ENCODE peak calls at places on chromosomes 2 and 18, in five cellular contexts. One of them, this sample, is unnamed.

GRCh38 chr18:76371301-76371700 is 123.7 kb downstream of the ZNF516 start:
- DNase-seq in stimulated activated CD4-positive, alpha-beta T cell treated with anti-CD3 and anti-CD28 coated beads, Interleukin-15, amount 100 ng/mL, for 24 hours: no peak
- DNase-seq in cardiac muscle cell: no peak
- DNase-seq in kidney glomerular epithelial cell: no peak
- DNase-seq in epithelial cell of proximal tubule: no peak
- DNase-seq in this sample: no peak

GRCh38 chr2:164903944-164904343 is 51.4 kb downstream of the SLC38A11 start:
- DNase-seq in epithelial cell of proximal tubule: no peak
- DNase-seq in cardiac muscle cell: peak
- DNase-seq in kidney glomerular epithelial cell: no peak
- DNase-seq in stimulated activated CD4-positive, alpha-beta T cell treated with anti-CD3 and anti-CD28 coated beads, Interleukin-15, amount 100 ng/mL, for 24 hours: no peak
- DNase-seq in this sample: peak

GRCh38 chr2:1561793-1562521 is 148.7 kb downstream of the TPO start:
- DNase-seq in epithelial cell of proximal tubule: no peak
- DNase-seq in stimulated activated CD4-positive, alpha-beta T cell treated with anti-CD3 and anti-CD28 coated beads, Interleukin-15, amount 100 ng/mL, for 24 hours: no peak
- DNase-seq in kidney glomerular epithelial cell: no peak
- DNase-seq in cardiac muscle cell: no peak
- DNase-seq in this sample: no peak

GRCh38 chr2:165055081-165055879 is 100.0 kb upstream of the SLC38A11 start:
- DNase-seq in stimulated activated CD4-positive, alpha-beta T cell treated with anti-CD3 and anti-CD28 coated beads, Interleukin-15, amount 100 ng/mL, for 24 hours: no peak
- DNase-seq in epithelial cell of proximal tubule: no peak
- DNase-seq in kidney glomerular epithelial cell: peak
- DNase-seq in cardiac muscle cell: peak
- DNase-seq in this sample: no peak

GRCh38 chr2:19955544-19956422 is 34.1 kb downstream of the WDR35 start:
- DNase-seq in epithelial cell of proximal tubule: peak
- DNase-seq in cardiac muscle cell: peak
- DNase-seq in kidney glomerular epithelial cell: peak
- DNase-seq in stimulated activated CD4-positive, alpha-beta T cell treated with anti-CD3 and anti-CD28 coated beads, Interleukin-15, amount 100 ng/mL, for 24 hours: peak
- DNase-seq in this sample: peak

GRCh38 chr2:33073018-33073417 is 126.3 kb downstream of the LTBP1 start:
- DNase-seq in cardiac muscle cell: no peak
- DNase-seq in kidney glomerular epithelial cell: peak
- DNase-seq in stimulated activated CD4-positive, alpha-beta T cell treated with anti-CD3 and anti-CD28 coated beads, Interleukin-15, amount 100 ng/mL, for 24 hours: no peak
- DNase-seq in epithelial cell of proximal tubule: no peak
- DNase-seq in this sample: no peak

GRCh38 chr2:137411556-137411955 is 552.7 kb upstream of the HNMT start:
- DNase-seq in cardiac muscle cell: no peak
- DNase-seq in stimulated activated CD4-positive, alpha-beta T cell treated with anti-CD3 and anti-CD28 coated beads, Interleukin-15, amount 100 ng/mL, for 24 hours: no peak
- DNase-seq in epithelial cell of proximal tubule: no peak
- DNase-seq in kidney glomerular epithelial cell: no peak
- DNase-seq in this sample: no peak

GRCh38 chr2:17124575-17125318 is 393.5 kb downstream of the RAD51AP2 start:
- DNase-seq in epithelial cell of proximal tubule: no peak
- DNase-seq in cardiac muscle cell: no peak
- DNase-seq in kidney glomerular epithelial cell: no peak
- DNase-seq in stimulated activated CD4-positive, alpha-beta T cell treated with anti-CD3 and anti-CD28 coated beads, Interleukin-15, amount 100 ng/mL, for 24 hours: no peak
- DNase-seq in this sample: no peak

GRCh38 chr2:190181066-190181681 is 118.6 kb upstream of the MSTN start:
- DNase-seq in cardiac muscle cell: no peak
- DNase-seq in epithelial cell of proximal tubule: no peak
- DNase-seq in kidney glomerular epithelial cell: no peak
- DNase-seq in stimulated activated CD4-positive, alpha-beta T cell treated with anti-CD3 and anti-CD28 coated beads, Interleukin-15, amount 100 ng/mL, for 24 hours: no peak
- DNase-seq in this sample: no peak

GRCh38 chr2:235262750-235263149 is 231.1 kb upstream of the AGAP1 start:
- DNase-seq in epithelial cell of proximal tubule: no peak
- DNase-seq in kidney glomerular epithelial cell: no peak
- DNase-seq in cardiac muscle cell: peak
- DNase-seq in stimulated activated CD4-positive, alpha-beta T cell treated with anti-CD3 and anti-CD28 coated beads, Interleukin-15, amount 100 ng/mL, for 24 hours: no peak
- DNase-seq in this sample: no peak

GRCh38 chr2:171046056-171046560 is 114.6 kb downstream of the TLK1 start:
- DNase-seq in stimulated activated CD4-positive, alpha-beta T cell treated with anti-CD3 and anti-CD28 coated beads, Interleukin-15, amount 100 ng/mL, for 24 hours: no peak
- DNase-seq in epithelial cell of proximal tubule: no peak
- DNase-seq in kidney glomerular epithelial cell: no peak
- DNase-seq in cardiac muscle cell: no peak
- DNase-seq in this sample: no peak

GRCh38 chr2:98029718-98030222 is 34.0 kb upstream of the TMEM131 start:
- DNase-seq in stimulated activated CD4-positive, alpha-beta T cell treated with anti-CD3 and anti-CD28 coated beads, Interleukin-15, amount 100 ng/mL, for 24 hours: no peak
- DNase-seq in cardiac muscle cell: no peak
- DNase-seq in epithelial cell of proximal tubule: no peak
- DNase-seq in kidney glomerular epithelial cell: no peak
- DNase-seq in this sample: no peak

GRCh38 chr2:53058526-53058925 is 709.1 kb upstream of the CHAC2 start:
- DNase-seq in epithelial cell of proximal tubule: peak
- DNase-seq in kidney glomerular epithelial cell: peak
- DNase-seq in stimulated activated CD4-positive, alpha-beta T cell treated with anti-CD3 and anti-CD28 coated beads, Interleukin-15, amount 100 ng/mL, for 24 hours: no peak
- DNase-seq in cardiac muscle cell: no peak
- DNase-seq in this sample: no peak

GRCh38 chr2:172181840-172182239 is 79.1 kb upstream of the DLX2 start:
- DNase-seq in kidney glomerular epithelial cell: no peak
- DNase-seq in stimulated activated CD4-positive, alpha-beta T cell treated with anti-CD3 and anti-CD28 coated beads, Interleukin-15, amount 100 ng/mL, for 24 hours: no peak
- DNase-seq in epithelial cell of proximal tubule: no peak
- DNase-seq in cardiac muscle cell: peak
- DNase-seq in this sample: no peak

GRCh38 chr2:160534249-160534648 is 40.6 kb upstream of the RBMS1 start:
- DNase-seq in epithelial cell of proximal tubule: no peak
- DNase-seq in stimulated activated CD4-positive, alpha-beta T cell treated with anti-CD3 and anti-CD28 coated beads, Interleukin-15, amount 100 ng/mL, for 24 hours: no peak
- DNase-seq in cardiac muscle cell: no peak
- DNase-seq in kidney glomerular epithelial cell: no peak
- DNase-seq in this sample: no peak

GRCh38 chr2:30039101-30039500 is 107.7 kb upstream of the YPEL5 start:
- DNase-seq in stimulated activated CD4-positive, alpha-beta T cell treated with anti-CD3 and anti-CD28 coated beads, Interleukin-15, amount 100 ng/mL, for 24 hours: no peak
- DNase-seq in kidney glomerular epithelial cell: no peak
- DNase-seq in cardiac muscle cell: no peak
- DNase-seq in epithelial cell of proximal tubule: no peak
- DNase-seq in this sample: no peak

GRCh38 chr2:57443985-57444501 is 602.6 kb upstream of the VRK2 start:
- DNase-seq in kidney glomerular epithelial cell: no peak
- DNase-seq in epithelial cell of proximal tubule: no peak
- DNase-seq in stimulated activated CD4-positive, alpha-beta T cell treated with anti-CD3 and anti-CD28 coated beads, Interleukin-15, amount 100 ng/mL, for 24 hours: no peak
- DNase-seq in cardiac muscle cell: no peak
- DNase-seq in this sample: no peak

GRCh38 chr2:115160523-115161521 is 718.4 kb downstream of the DPP10 start:
- DNase-seq in cardiac muscle cell: no peak
- DNase-seq in stimulated activated CD4-positive, alpha-beta T cell treated with anti-CD3 and anti-CD28 coated beads, Interleukin-15, amount 100 ng/mL, for 24 hours: peak
- DNase-seq in epithelial cell of proximal tubule: no peak
- DNase-seq in kidney glomerular epithelial cell: no peak
- DNase-seq in this sample: no peak

GRCh38 chr2:167279810-167280209 is 391.5 kb downstream of the XIRP2 start:
- DNase-seq in stimulated activated CD4-positive, alpha-beta T cell treated with anti-CD3 and anti-CD28 coated beads, Interleukin-15, amount 100 ng/mL, for 24 hours: no peak
- DNase-seq in cardiac muscle cell: no peak
- DNase-seq in kidney glomerular epithelial cell: no peak
- DNase-seq in epithelial cell of proximal tubule: no peak
- DNase-seq in this sample: no peak

GRCh38 chr2:127410871-127411396 is 7.3 kb upstream of the PROC start:
- DNase-seq in cardiac muscle cell: peak
- DNase-seq in epithelial cell of proximal tubule: no peak
- DNase-seq in stimulated activated CD4-positive, alpha-beta T cell treated with anti-CD3 and anti-CD28 coated beads, Interleukin-15, amount 100 ng/mL, for 24 hours: peak
- DNase-seq in kidney glomerular epithelial cell: peak
- DNase-seq in this sample: no peak

GRCh38 chr2:219475697-219476604 is 22.7 kb upstream of the GMPPA start:
- DNase-seq in kidney glomerular epithelial cell: peak
- DNase-seq in stimulated activated CD4-positive, alpha-beta T cell treated with anti-CD3 and anti-CD28 coated beads, Interleukin-15, amount 100 ng/mL, for 24 hours: peak
- DNase-seq in epithelial cell of proximal tubule: no peak
- DNase-seq in cardiac muscle cell: peak
- DNase-seq in this sample: peak

GRCh38 chr2:108637304-108637669 is 82.0 kb upstream of the RANBP2 start:
- DNase-seq in epithelial cell of proximal tubule: peak
- DNase-seq in cardiac muscle cell: peak
- DNase-seq in stimulated activated CD4-positive, alpha-beta T cell treated with anti-CD3 and anti-CD28 coated beads, Interleukin-15, amount 100 ng/mL, for 24 hours: no peak
- DNase-seq in kidney glomerular epithelial cell: peak
- DNase-seq in this sample: no peak

GRCh38 chr2:68751397-68752339 is 17.1 kb downstream of the ARHGAP25 start:
- DNase-seq in epithelial cell of proximal tubule: peak
- DNase-seq in kidney glomerular epithelial cell: peak
- DNase-seq in cardiac muscle cell: peak
- DNase-seq in stimulated activated CD4-positive, alpha-beta T cell treated with anti-CD3 and anti-CD28 coated beads, Interleukin-15, amount 100 ng/mL, for 24 hours: peak
- DNase-seq in this sample: peak

GRCh38 chr18:79775441-79776221 is 22.1 kb upstream of the KCNG2 start:
- DNase-seq in epithelial cell of proximal tubule: no peak
- DNase-seq in cardiac muscle cell: no peak
- DNase-seq in kidney glomerular epithelial cell: no peak
- DNase-seq in stimulated activated CD4-positive, alpha-beta T cell treated with anti-CD3 and anti-CD28 coated beads, Interleukin-15, amount 100 ng/mL, for 24 hours: no peak
- DNase-seq in this sample: no peak

GRCh38 chr2:187302619-187303018 is 145.4 kb downstream of the CALCRL start:
- DNase-seq in cardiac muscle cell: peak
- DNase-seq in kidney glomerular epithelial cell: peak
- DNase-seq in epithelial cell of proximal tubule: no peak
- DNase-seq in stimulated activated CD4-positive, alpha-beta T cell treated with anti-CD3 and anti-CD28 coated beads, Interleukin-15, amount 100 ng/mL, for 24 hours: no peak
- DNase-seq in this sample: no peak

GRCh38 chr2:164661349-164661748 is 40.1 kb upstream of the GRB14 start:
- DNase-seq in kidney glomerular epithelial cell: peak
- DNase-seq in stimulated activated CD4-positive, alpha-beta T cell treated with anti-CD3 and anti-CD28 coated beads, Interleukin-15, amount 100 ng/mL, for 24 hours: no peak
- DNase-seq in epithelial cell of proximal tubule: peak
- DNase-seq in cardiac muscle cell: peak
- DNase-seq in this sample: no peak

GRCh38 chr2:144322379-144322778 is 197.5 kb downstream of the ZEB2 start:
- DNase-seq in epithelial cell of proximal tubule: no peak
- DNase-seq in stimulated activated CD4-positive, alpha-beta T cell treated with anti-CD3 and anti-CD28 coated beads, Interleukin-15, amount 100 ng/mL, for 24 hours: no peak
- DNase-seq in cardiac muscle cell: peak
- DNase-seq in kidney glomerular epithelial cell: no peak
- DNase-seq in this sample: no peak

GRCh38 chr18:80244956-80245730 is 2.2 kb downstream of the PARD6G start:
- DNase-seq in stimulated activated CD4-positive, alpha-beta T cell treated with anti-CD3 and anti-CD28 coated beads, Interleukin-15, amount 100 ng/mL, for 24 hours: no peak
- DNase-seq in epithelial cell of proximal tubule: no peak
- DNase-seq in cardiac muscle cell: no peak
- DNase-seq in kidney glomerular epithelial cell: no peak
- DNase-seq in this sample: no peak

GRCh38 chr2:168336786-168337388 is 89.5 kb upstream of the STK39 start:
- DNase-seq in kidney glomerular epithelial cell: peak
- DNase-seq in stimulated activated CD4-positive, alpha-beta T cell treated with anti-CD3 and anti-CD28 coated beads, Interleukin-15, amount 100 ng/mL, for 24 hours: peak
- DNase-seq in epithelial cell of proximal tubule: no peak
- DNase-seq in cardiac muscle cell: no peak
- DNase-seq in this sample: no peak

GRCh38 chr2:19312949-19313348 is 45.5 kb downstream of the OSR1 start:
- DNase-seq in stimulated activated CD4-positive, alpha-beta T cell treated with anti-CD3 and anti-CD28 coated beads, Interleukin-15, amount 100 ng/mL, for 24 hours: no peak
- DNase-seq in epithelial cell of proximal tubule: no peak
- DNase-seq in kidney glomerular epithelial cell: no peak
- DNase-seq in cardiac muscle cell: peak
- DNase-seq in this sample: no peak

GRCh38 chr2:196482119-196483065 is 157.1 kb upstream of the CCDC150 start:
- DNase-seq in stimulated activated CD4-positive, alpha-beta T cell treated with anti-CD3 and anti-CD28 coated beads, Interleukin-15, amount 100 ng/mL, for 24 hours: peak
- DNase-seq in epithelial cell of proximal tubule: no peak
- DNase-seq in kidney glomerular epithelial cell: no peak
- DNase-seq in cardiac muscle cell: peak
- DNase-seq in this sample: no peak

GRCh38 chr2:118221952-118222594 is 133.8 kb downstream of the INSIG2 start:
- DNase-seq in epithelial cell of proximal tubule: peak
- DNase-seq in kidney glomerular epithelial cell: peak
- DNase-seq in cardiac muscle cell: peak
- DNase-seq in stimulated activated CD4-positive, alpha-beta T cell treated with anti-CD3 and anti-CD28 coated beads, Interleukin-15, amount 100 ng/mL, for 24 hours: peak
- DNase-seq in this sample: peak

GRCh38 chr2:169705927-169706326 is 11.7 kb downstream of the PHOSPHO2 start:
- DNase-seq in kidney glomerular epithelial cell: peak
- DNase-seq in epithelial cell of proximal tubule: peak
- DNase-seq in cardiac muscle cell: peak
- DNase-seq in stimulated activated CD4-positive, alpha-beta T cell treated with anti-CD3 and anti-CD28 coated beads, Interleukin-15, amount 100 ng/mL, for 24 hours: no peak
- DNase-seq in this sample: no peak

GRCh38 chr2:214465386-214466146 is 54.7 kb downstream of the VWC2L start:
- DNase-seq in stimulated activated CD4-positive, alpha-beta T cell treated with anti-CD3 and anti-CD28 coated beads, Interleukin-15, amount 100 ng/mL, for 24 hours: no peak
- DNase-seq in kidney glomerular epithelial cell: peak
- DNase-seq in epithelial cell of proximal tubule: peak
- DNase-seq in cardiac muscle cell: peak
- DNase-seq in this sample: no peak